ENCODE peak calls at places on chromosomes 2 and 18, in six cellular contexts. M is uterus, I is mesendoderm, A is psoas muscle, W is transverse colon, B is PC-3. C is an unnamed sample.

GRCh38 chr2:79040967-79041582 is 15.6 kb downstream of the REG3G start:
- DNase-seq in M (no peak), I (peak; percentile 58), A (no peak), W (no peak), B (peak; percentile 12), C (no peak)

GRCh38 chr18:23693849-23694248 is 4.6 kb downstream of the LAMA3 start:
- DNase-seq in M (no peak), I (no peak), A (no peak), W (peak; percentile 17), B (peak; percentile 39), C (no peak)

GRCh38 chr18:57864615-57865121 is 61.6 kb upstream of the ATP8B1 start:
- DNase-seq in M (no peak), I (no peak), A (no peak), W (no peak), B (no peak), C (no peak)

GRCh38 chr2:216692636-216693413 is 2.5 kb downstream of the IGFBP5 start:
- DNase-seq in M (peak; percentile 95), I (peak; percentile 69), A (peak; percentile 88), W (peak; percentile 77), B (peak; percentile 80), C (peak; percentile 87)

GRCh38 chr2:190964170-190964795 is 49.7 kb downstream of the STAT1 start:
- DNase-seq in M (no peak), I (no peak), A (no peak), W (no peak), B (no peak), C (no peak)

GRCh38 chr2:187091664-187092063 is 242.7 kb upstream of the ZSWIM2 start:
- DNase-seq in M (no peak), I (no peak), A (no peak), W (no peak), B (no peak), C (no peak)

GRCh38 chr2:27727257-27727656 is 44.3 kb upstream of the MRPL33 start:
- DNase-seq in M (no peak), I (no peak), A (no peak), W (peak; percentile 43), B (no peak), C (no peak)

GRCh38 chr18:57640236-57640635 is 18.6 kb upstream of the NARS1 start:
- DNase-seq in M (no peak), I (no peak), A (no peak), W (no peak), B (no peak), C (no peak)

GRCh38 chr18:57705861-57706590 is 84.4 kb upstream of the NARS1 start:
- DNase-seq in M (no peak), I (no peak), A (no peak), W (no peak), B (peak; percentile 81), C (no peak)

GRCh38 chr2:175815537-175815936 is 186.5 kb downstream of the LNPK start:
- DNase-seq in M (no peak), I (no peak), A (no peak), W (no peak), B (peak; percentile 18), C (no peak)

GRCh38 chr2:241410739-241411176 is 54.7 kb downstream of the FARP2 start:
- DNase-seq in M (no peak), I (no peak), A (no peak), W (no peak), B (peak; percentile 86), C (no peak)

GRCh38 chr18:24009651-24010333 is 4.8 kb upstream of the TTC39C start:
- DNase-seq in M (no peak), I (no peak), A (no peak), W (no peak), B (no peak), C (no peak)

GRCh38 chr2:26969089-26969844 is 1.2 kb upstream of the MAPRE3 start:
- DNase-seq in M (no peak), I (no peak), A (no peak), W (no peak), B (peak; percentile 51), C (no peak)

GRCh38 chr2:237650455-237650850 is 23.1 kb downstream of the LRRFIP1 start:
- DNase-seq in M (no peak), I (peak; percentile 29), A (no peak), W (no peak), B (peak; percentile 50), C (peak; percentile 72)

GRCh38 chr18:2326999-2327398 is 244.3 kb downstream of the METTL4 start:
- DNase-seq in M (no peak), I (no peak), A (no peak), W (no peak), B (no peak), C (no peak)

GRCh38 chr18:47174545-47175116 is 1.5 kb downstream of the IER3IP1 start:
- DNase-seq in M (no peak), I (peak; percentile 30), A (no peak), W (no peak), B (peak; percentile 39), C (no peak)

GRCh38 chr2:205748660-205749059 is 66.4 kb downstream of the NRP2 start:
- DNase-seq in M (no peak), I (peak; percentile 31), A (no peak), W (no peak), B (peak; percentile 93), C (no peak)

GRCh38 chr18:73240899-73241298 is 373.1 kb upstream of the NETO1 start:
- DNase-seq in M (no peak), I (peak; percentile 78), A (no peak), W (no peak), B (no peak), C (no peak)

GRCh38 chr2:207546822-207547221 is 17.1 kb downstream of the CREB1 start:
- DNase-seq in M (no peak), I (no peak), A (no peak), W (no peak), B (no peak), C (no peak)

DNA sequence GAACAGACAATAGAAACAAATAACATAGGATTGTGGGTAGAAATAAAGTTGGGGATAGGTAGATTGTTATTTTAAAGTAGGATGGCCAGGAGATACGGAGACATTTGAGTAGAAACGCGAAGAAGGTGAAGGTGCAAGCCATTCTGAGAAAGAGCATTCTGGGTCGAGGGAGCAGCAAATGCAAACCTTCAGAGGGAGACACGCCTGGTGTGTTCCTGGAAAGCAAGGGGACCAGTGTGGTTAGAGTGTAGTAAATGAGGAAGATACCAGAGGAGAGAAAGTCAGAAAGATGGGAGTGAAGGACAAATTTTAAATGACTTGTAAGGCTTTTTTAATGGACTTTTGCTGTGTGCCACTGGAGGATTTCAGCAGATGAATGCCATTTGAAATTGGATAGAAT is 1.7 kb downstream of the CYP20A1 start:
- DNase-seq in M (no peak), I (no peak), A (no peak), W (no peak), B (no peak), C (no peak)
- H3K4me3 ChIP-seq in M (no peak overlapping the region), I (no peak overlapping the region), A (peak overlapping the region; percentile 79), W (no peak overlapping the region), B (peak overlapping the region; percentile 95), C (no peak overlapping the region)

DNA sequence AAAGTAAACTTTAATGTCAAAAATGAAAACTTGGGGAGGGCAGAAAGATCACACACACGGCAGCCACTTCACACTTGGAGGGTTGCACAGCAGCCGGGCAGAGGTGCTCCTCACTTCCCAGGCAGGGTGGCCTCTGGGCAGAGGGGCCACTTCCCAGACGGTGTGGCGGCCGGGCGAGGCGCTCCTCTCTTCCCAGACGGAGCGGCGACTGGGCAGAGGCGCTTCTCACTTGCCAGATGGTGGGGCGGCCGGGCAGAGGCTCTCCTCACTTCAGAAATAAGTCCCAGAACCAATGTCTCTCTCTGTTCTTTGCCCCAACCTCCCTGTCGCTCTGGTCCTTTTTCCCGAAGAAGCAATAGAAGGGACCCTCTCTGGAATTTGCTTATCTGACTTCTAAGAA is 65.7 kb upstream of the LRPPRC start:
- DNase-seq in M (no peak), I (no peak), A (no peak), W (no peak), B (no peak), C (no peak)
- H3K4me3 ChIP-seq in M (no peak overlapping the region), I (no peak overlapping the region), A (no peak overlapping the region), W (no peak overlapping the region), B (no peak overlapping the region), C (no peak overlapping the region)

DNA sequence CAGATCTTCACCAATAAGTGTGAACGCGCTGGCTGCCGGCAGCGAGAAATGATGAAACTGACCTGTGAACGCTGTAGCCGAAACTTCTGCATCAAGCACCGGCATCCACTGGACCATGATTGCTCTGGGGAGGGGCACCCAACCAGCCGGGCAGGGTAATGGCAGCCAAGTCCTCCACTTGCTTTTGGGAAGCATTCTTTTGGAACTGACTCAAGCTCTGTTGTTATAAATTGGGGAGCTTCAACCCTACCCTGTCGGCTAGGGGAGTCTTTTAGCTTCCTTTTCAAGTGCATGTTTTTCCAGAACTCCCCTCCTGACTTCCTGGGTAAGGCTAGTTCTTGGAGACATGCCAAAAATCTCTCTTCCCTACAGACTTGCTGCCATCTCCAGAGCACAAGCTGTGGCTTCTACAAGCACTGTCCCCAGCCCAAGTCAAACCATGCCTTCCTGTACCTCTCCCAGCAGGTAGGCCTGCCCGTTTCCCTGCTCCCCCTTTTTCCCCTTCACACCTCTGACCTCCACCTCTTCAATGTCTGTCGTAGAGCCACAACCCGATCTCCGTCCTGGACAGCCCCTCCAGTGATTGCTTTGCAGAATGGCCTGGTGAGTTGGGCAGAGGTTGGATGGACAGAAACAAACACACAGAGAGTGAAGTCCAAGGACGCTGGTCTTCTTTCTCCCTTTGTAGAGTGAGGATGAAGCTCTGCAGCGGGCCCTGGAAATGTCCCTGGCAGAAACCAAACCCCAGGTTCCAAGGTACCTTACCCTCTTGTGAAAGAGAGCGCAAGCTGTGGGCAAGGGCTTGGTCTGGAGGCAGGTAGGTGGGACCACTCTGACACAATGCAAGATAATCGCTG is 1.5 kb downstream of the ZFAND2B start:
- DNase-seq in M (no peak), I (no peak), A (no peak), W (no peak), B (peak; percentile 38), C (peak; percentile 47)
- H3K4me3 ChIP-seq in M (no peak overlapping the region), I (no peak overlapping the region), A (peak overlapping the region; percentile 75), W (no peak overlapping the region), B (peak overlapping the region; percentile 66), C (peak overlapping the region; percentile 61)

DNA sequence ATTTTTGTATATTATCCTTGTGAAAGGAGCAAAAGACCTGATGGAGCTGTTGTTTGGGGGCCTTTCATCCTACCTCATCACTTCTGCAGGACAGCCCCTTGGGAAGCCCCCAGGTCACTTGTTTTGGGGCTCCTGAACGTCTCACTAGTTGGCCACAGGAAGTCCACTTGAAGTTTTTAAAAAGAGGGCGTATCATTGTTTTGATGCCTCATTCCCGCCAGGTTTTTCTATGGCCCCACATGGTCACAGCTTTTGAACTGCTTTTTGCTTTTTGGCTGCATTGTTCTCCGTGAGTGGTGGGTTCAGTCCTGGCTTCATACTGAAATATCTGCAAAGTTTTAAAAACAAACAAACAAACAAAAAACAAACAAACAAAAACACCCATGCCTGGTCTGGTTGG is 216.3 kb downstream of the PRKCE start:
- DNase-seq in M (no peak), I (no peak), A (no peak), W (no peak), B (no peak), C (no peak)
- H3K4me3 ChIP-seq in M (no peak overlapping the region), I (no peak overlapping the region), A (no peak overlapping the region), W (no peak overlapping the region), B (no peak overlapping the region), C (no peak overlapping the region)

DNA sequence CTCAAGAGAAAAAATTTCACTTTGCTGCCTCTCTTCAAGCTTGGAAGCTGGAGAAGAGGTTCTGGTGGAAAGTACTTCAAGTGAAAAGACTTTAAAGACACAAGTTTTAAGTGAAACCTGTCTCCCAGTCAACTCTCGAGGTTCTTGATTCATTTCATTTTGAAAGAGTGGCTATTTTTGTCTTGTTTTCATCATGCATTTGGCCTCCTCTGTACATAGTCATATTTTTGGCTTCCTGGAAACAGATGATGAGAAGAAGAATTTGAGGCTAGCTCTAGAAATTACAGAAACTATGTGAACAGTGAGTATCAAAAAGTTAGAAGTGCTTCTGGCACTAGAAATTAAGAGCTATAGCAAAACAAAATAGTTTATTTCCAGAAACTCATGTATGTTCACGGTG is 124.8 kb downstream of the DTNA start:
- DNase-seq in M (no peak), I (no peak), A (no peak), W (no peak), B (no peak), C (no peak)
- H3K4me3 ChIP-seq in M (no peak overlapping the region), I (no peak overlapping the region), A (peak overlapping the region; percentile 26), W (no peak overlapping the region), B (no peak overlapping the region), C (no peak overlapping the region)

C was measured in left lung.